ENCODE peak calls at places on chromosomes 7 and 10, in seven cellular contexts. I is stimulated activated CD8-positive, alpha-beta memory T cell treated with anti-CD3 and anti-CD28 coated beads, Interleukin-12 subunit alpha, Interleukin-12 subunit beta, amount 100 ng/mL, for 4 hours; X is NT2/D1; W is RCC 7860; L is activated CD4-positive, alpha-beta T cell treated with anti-CD3 and anti-CD28 coated beads, Interleukin-2, amount 10 ng/mL, durations not matched to agents 7 days and 5 days; P is left lobe of liver; J is iris pigment epithelial cell. B is an unnamed sample.

GRCh38 chr7:55019691-55020480 is 1.1 kb downstream of the EGFR start:
- DNase-seq in L (no peak), I (no peak), W (no peak), J (peak; percentile 25), P (no peak), X (no peak), B (no peak)

GRCh38 chr10:29820890-29821398 is 186.2 kb upstream of the SVIL start:
- DNase-seq in J (no peak), W (no peak), P (no peak), I (no peak), L (no peak), X (no peak), B (peak; percentile 37)

GRCh38 chr10:90398551-90398950 is 459.3 kb downstream of the HTR7 start:
- DNase-seq in W (no peak), L (no peak), J (peak; percentile 51), X (no peak), I (no peak), P (no peak), B (no peak)

GRCh38 chr10:107264742-107265141 is 100.2 kb upstream of the SORCS1 start:
- DNase-seq in P (no peak), W (no peak), L (no peak), I (no peak), X (peak; percentile 28), J (no peak), B (no peak)

GRCh38 chr7:771241-772004 is 44.3 kb upstream of the PRKAR1B start:
- DNase-seq in P (no peak), X (no peak), J (peak; percentile 27), W (peak; percentile 68), I (no peak), L (no peak), B (peak; percentile 88)

GRCh38 chr10:126465771-126466170 is 77.5 kb upstream of the ADAM12 start:
- DNase-seq in I (no peak), X (no peak), P (no peak), J (no peak), L (no peak), W (no peak), B (no peak)

GRCh38 chr7:26562841-26563240 is 271.2 kb downstream of the SNX10 start:
- DNase-seq in I (no peak), P (no peak), W (no peak), X (no peak), J (no peak), L (no peak), B (no peak)

GRCh38 chr7:92158660-92159575 is 20.0 kb downstream of the LRRD1 start:
- DNase-seq in X (no peak), P (no peak), L (no peak), I (no peak), W (peak; percentile 13), J (peak; percentile 88), B (no peak)

GRCh38 chr10:71302874-71303568 is 16.0 kb upstream of the SLC29A3 start:
- DNase-seq in W (peak; percentile 29), L (peak; percentile 32), P (no peak), X (no peak), J (peak; percentile 68), I (no peak), B (no peak)

GRCh38 chr10:79066460-79067240 is 2.1 kb upstream of the ZMIZ1 start:
- DNase-seq in X (no peak), W (peak; percentile 41), L (peak; percentile 29), J (peak; percentile 39), P (no peak), I (no peak), B (no peak)

GRCh38 chr7:6528401-6529130 is 22.7 kb downstream of the GRID2IP start:
- DNase-seq in I (no peak), L (no peak), J (no peak), W (no peak), P (no peak), X (no peak), B (no peak)

GRCh38 chr10:24209946-24210491 is 1.1 kb downstream of the KIAA1217 start:
- DNase-seq in J (peak; percentile 92), L (no peak), X (no peak), I (no peak), W (peak; percentile 88), P (no peak), B (no peak)

B was measured in upper lobe of left lung.